ENCODE peak calls at places on chromosomes 3 and 15, in eight cellular contexts. N is PC-3, Z is fibroblast of mammary gland, Q is K562, E is GM12865, O is spleen, P is psoas muscle, F is AG04450. X is an unnamed sample.
A peak's percentile ranks its signal among the peaks of the same experiment; 100 is the strongest.

GRCh38 chr3:58531956-58532355 is 5.0 kb downstream of the ACOX2 start:
- DNase-seq in Q (no peak), O (no peak), N (peak; percentile 55), Z (peak; percentile 37), F (no peak), P (no peak), E (no peak), X (peak; percentile 44)

GRCh38 chr3:57952208-57952631 is 56.0 kb upstream of the FLNB start:
- DNase-seq in N (peak; percentile 21), Z (peak; percentile 88), E (no peak), Q (peak; percentile 48), P (peak; percentile 64), O (peak; percentile 64), F (peak; percentile 93), X (peak; percentile 50)

GRCh38 chr3:72163809-72164634 is 379.1 kb upstream of the PROK2 start:
- DNase-seq in E (peak; percentile 96), P (no peak), N (no peak), F (no peak), O (peak; percentile 84), Z (no peak), Q (peak; percentile 89), X (no peak)

GRCh38 chr15:95470997-95471692 is 859.4 kb upstream of the NR2F2 start:
- DNase-seq in N (no peak), Q (no peak), F (no peak), E (no peak), O (no peak), P (no peak), Z (peak; percentile 14), X (no peak)

GRCh38 chr3:42745776-42746454 is 27.1 kb downstream of the CCDC13 start:
- DNase-seq in P (no peak), O (no peak), F (no peak), E (no peak), Q (no peak), N (peak; percentile 12), Z (no peak), X (no peak)

GRCh38 chr3:59919581-59919980 is 869.8 kb upstream of the CFAP20DC start:
- DNase-seq in N (no peak), Z (no peak), E (no peak), P (no peak), Q (no peak), O (no peak), F (no peak), X (no peak)

GRCh38 chr3:194112120-194113106 is 23.5 kb upstream of the HES1 start:
- DNase-seq in F (no peak), P (no peak), N (peak; percentile 92), O (no peak), Z (no peak), E (no peak), Q (no peak), X (peak; percentile 97)

GRCh38 chr15:76253851-76254440 is 57.3 kb downstream of the ETFA start:
- DNase-seq in O (no peak), Z (no peak), E (no peak), P (no peak), Q (no peak), F (no peak), N (no peak), X (no peak)

GRCh38 chr3:128488995-128489859 is 3.8 kb downstream of the GATA2 start:
- DNase-seq in Q (peak; percentile 84), F (no peak), P (no peak), O (peak; percentile 79), E (no peak), N (peak; percentile 62), Z (no peak), X (peak; percentile 19)

GRCh38 chr15:101689901-101690300 is 34.4 kb downstream of the TARS3 start:
- DNase-seq in E (no peak), P (no peak), Z (peak; percentile 79), O (no peak), N (no peak), Q (no peak), F (no peak), X (peak; percentile 62)

GRCh38 chr3:81823882-81824395 is 62.5 kb upstream of the GBE1 start:
- DNase-seq in P (no peak), Q (no peak), Z (peak; percentile 23), O (no peak), E (peak; percentile 53), N (no peak), F (no peak), X (no peak)

GRCh38 chr3:2967851-2968250 is 142.3 kb downstream of the IL5RA start:
- DNase-seq in Z (no peak), E (no peak), P (no peak), F (no peak), O (no peak), N (no peak), Q (no peak), X (no peak)

GRCh38 chr3:44885618-44886017 is 11.2 kb downstream of the TGM4 start:
- DNase-seq in F (peak; percentile 80), Z (peak; percentile 97), Q (peak; percentile 14), P (no peak), N (peak; percentile 99), E (no peak), O (no peak), X (peak; percentile 97)

GRCh38 chr3:124802702-124803101 is 72.5 kb downstream of the UMPS start:
- DNase-seq in N (no peak), E (no peak), O (no peak), F (no peak), Q (no peak), Z (no peak), P (no peak), X (no peak)

GRCh38 chr15:91947370-91947769 is 93.9 kb downstream of the SLCO3A1 start:
- DNase-seq in N (no peak), Q (peak; percentile 8), P (no peak), Z (no peak), E (no peak), O (no peak), F (no peak), X (no peak)

GRCh38 chr3:8937064-8938020 is 25.9 kb downstream of the RAD18 start:
- DNase-seq in Q (no peak), F (peak; percentile 52), Z (peak; percentile 74), O (no peak), P (no peak), N (peak; percentile 92), E (no peak), X (peak; percentile 79)

GRCh38 chr15:63135804-63136203 is 14.1 kb downstream of the LACTB start:
- DNase-seq in Z (peak; percentile 94), Q (no peak), F (peak; percentile 54), N (peak; percentile 51), E (no peak), O (no peak), P (no peak), X (peak; percentile 90)

GRCh38 chr3:3664916-3665315 is 134.3 kb upstream of the LRRN1 start:
- DNase-seq in O (no peak), Q (no peak), E (no peak), P (no peak), N (no peak), F (no peak), Z (no peak), X (peak; percentile 72)

GRCh38 chr15:38996111-38996541 is 431.5 kb upstream of the RASGRP1 start:
- DNase-seq in E (no peak), O (no peak), Z (peak; percentile 94), P (no peak), N (peak; percentile 81), F (peak; percentile 55), Q (no peak), X (peak; percentile 66)

GRCh38 chr3:126846316-126846715 is 136.6 kb upstream of the PLXNA1 start:
- DNase-seq in O (no peak), F (no peak), P (no peak), Q (no peak), E (no peak), Z (peak; percentile 52), N (peak; percentile 26), X (peak; percentile 49)

GRCh38 chr3:189275182-189275581 is 103.4 kb downstream of the TPRG1 start:
- DNase-seq in N (no peak), P (no peak), Z (no peak), Q (no peak), O (no peak), F (no peak), E (no peak), X (no peak)

DNA sequence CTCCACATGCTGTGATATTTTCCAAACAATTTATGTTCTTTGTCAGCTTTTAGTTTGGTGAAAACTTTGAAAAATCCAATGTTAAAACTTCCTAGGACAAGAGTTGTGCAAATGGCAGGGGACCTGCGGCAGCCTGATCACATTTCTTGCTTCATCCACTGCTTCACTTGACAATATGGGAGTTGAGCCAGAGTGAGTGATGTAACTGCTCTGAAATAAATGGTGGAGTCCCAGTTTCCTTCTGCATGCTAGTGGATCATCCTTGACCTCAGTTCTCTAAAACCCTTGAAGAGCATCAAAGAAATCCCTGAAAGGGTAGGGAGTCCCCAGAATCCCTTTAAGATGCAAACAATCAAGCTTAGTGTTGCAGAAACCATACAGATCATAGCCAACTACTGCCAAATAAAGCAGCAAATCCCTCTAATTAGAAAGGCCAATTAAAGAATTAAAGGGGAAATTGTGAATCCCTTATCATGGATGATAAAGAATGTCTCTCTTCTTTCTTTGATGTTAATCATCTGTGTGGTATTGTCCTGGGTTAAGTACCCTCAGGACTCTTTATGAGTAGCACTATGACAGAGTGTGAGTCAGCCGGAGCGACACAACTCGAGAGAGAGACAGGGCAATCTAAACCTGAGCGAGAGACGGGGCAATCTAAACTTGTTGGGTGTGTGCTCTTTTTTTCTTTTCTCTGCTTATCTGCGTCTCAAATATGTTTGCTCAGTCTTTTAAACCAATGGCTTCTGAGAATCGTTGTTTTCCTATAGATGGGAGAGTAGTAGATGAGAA is 41.8 kb upstream of the GAP43 start:
- DNase-seq in N (peak; percentile 52), O (no peak), E (no peak), Z (peak; percentile 48), F (no peak), Q (no peak), P (peak; percentile 43), X (peak; percentile 36)
- H3K4me3 ChIP-seq in N (no peak overlapping the region), O (no peak overlapping the region), E (no peak overlapping the region), Z (no peak overlapping the region), F (no peak overlapping the region), Q (no peak overlapping the region), P (no peak overlapping the region), X (no peak overlapping the region)

DNA sequence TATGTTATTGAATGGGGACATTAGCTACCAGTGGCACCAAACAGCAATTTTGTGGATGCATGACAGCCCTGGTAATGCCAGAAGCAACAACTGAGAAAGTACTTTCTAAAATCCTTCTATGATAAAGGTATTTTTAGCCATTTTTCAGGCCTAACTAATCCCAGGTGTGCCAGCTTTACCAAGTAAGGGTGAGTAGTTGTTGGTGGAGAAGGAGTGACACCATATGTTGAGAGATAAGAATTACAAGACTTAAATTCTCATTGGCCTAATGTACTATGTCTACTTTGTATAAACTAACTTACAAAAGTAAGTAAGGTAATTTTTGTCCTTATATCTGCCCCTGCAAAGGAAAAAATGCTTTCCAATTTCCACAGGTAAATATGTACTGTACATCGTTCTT is 4.1 kb upstream of the COX17 start:
- DNase-seq in F (no peak), O (no peak), N (peak; percentile 78), Z (peak; percentile 68), E (peak; percentile 72), P (no peak), Q (no peak), X (peak; percentile 63)
- TF ChIP-seq CTCF in F (peak; percentile 57), O (peak; percentile 40), N (peak; percentile 87), Z (peak; percentile 52), E (peak; percentile 57), P (peak; percentile 62), Q (peak; percentile 25), X (peak; percentile 55)

GRCh38 chr3:158107508-158108095 is 1.4 kb upstream of the SHOX2 start:
- DNase-seq in P (no peak), Q (no peak), O (no peak), F (no peak), Z (no peak), N (no peak), E (no peak), X (no peak)
- H3K4me3 ChIP-seq in P (no peak overlapping the region), Q (no peak overlapping the region), O (no peak overlapping the region), F (no peak overlapping the region), Z (peak overlapping the region; percentile 66), N (no peak overlapping the region), E (no peak overlapping the region), X (no peak overlapping the region)

GRCh38 chr15:66220587-66220986 is 33.0 kb downstream of the MEGF11 start:
- DNase-seq in O (peak; percentile 27), F (no peak), E (no peak), N (no peak), Q (peak; percentile 13), Z (no peak), P (no peak), X (no peak)
- TF ChIP-seq CTCF in O (no peak), F (no peak), E (no peak), N (no peak), Q (no peak), Z (no peak), P (no peak), X (no peak)

X was measured in epithelial cell of esophagus.